ENCODE peak calls at places on chromosome 9, in six cellular contexts. One of them, this sample, is unnamed.

GRCh38 chr9:124220551-124221451 is 36.9 kb upstream of the NEK6 start:
- DNase-seq in sigmoid colon: peak
- DNase-seq in A549: peak
- DNase-seq in K562: no peak
- DNase-seq in stomach: peak
- DNase-seq in ovary: no peak
- DNase-seq in this sample: peak

GRCh38 chr9:91740713-91741112 is 209.3 kb downstream of the ROR2 start:
- DNase-seq in ovary: peak
- DNase-seq in sigmoid colon: peak
- DNase-seq in A549: peak
- DNase-seq in K562: no peak
- DNase-seq in stomach: no peak
- DNase-seq in this sample: peak

GRCh38 chr9:130020618-130021017 is 22.4 kb downstream of the FNBP1 start:
- DNase-seq in stomach: no peak
- DNase-seq in A549: no peak
- DNase-seq in sigmoid colon: no peak
- DNase-seq in K562: no peak
- DNase-seq in ovary: no peak
- DNase-seq in this sample: no peak

GRCh38 chr9:119283118-119283794 is 86.0 kb downstream of the BRINP1 start:
- DNase-seq in K562: no peak
- DNase-seq in sigmoid colon: no peak
- DNase-seq in ovary: no peak
- DNase-seq in A549: no peak
- DNase-seq in stomach: no peak
- DNase-seq in this sample: no peak

GRCh38 chr9:81826541-81826906 is 101.7 kb upstream of the SPATA31D4 start:
- DNase-seq in K562: no peak
- DNase-seq in sigmoid colon: peak
- DNase-seq in A549: no peak
- DNase-seq in ovary: no peak
- DNase-seq in stomach: no peak
- DNase-seq in this sample: no peak

GRCh38 chr9:129617167-129617566 is 3.7 kb downstream of the C9orf50 start:
- DNase-seq in ovary: no peak
- DNase-seq in K562: peak
- DNase-seq in stomach: no peak
- DNase-seq in A549: peak
- DNase-seq in sigmoid colon: no peak
- DNase-seq in this sample: no peak

GRCh38 chr9:99326112-99326916 is 104.2 kb downstream of the SEC61B start:
- DNase-seq in K562: no peak
- DNase-seq in stomach: no peak
- DNase-seq in sigmoid colon: no peak
- DNase-seq in A549: peak
- DNase-seq in ovary: no peak
- DNase-seq in this sample: no peak

GRCh38 chr9:98328770-98329169 is 73.3 kb upstream of the TBC1D2 start:
- DNase-seq in A549: no peak
- DNase-seq in stomach: no peak
- DNase-seq in sigmoid colon: no peak
- DNase-seq in K562: no peak
- DNase-seq in ovary: no peak
- DNase-seq in this sample: no peak

GRCh38 chr9:29691758-29692407 is 2118.6 kb upstream of the C9orf72 start:
- DNase-seq in ovary: no peak
- DNase-seq in K562: no peak
- DNase-seq in A549: peak
- DNase-seq in sigmoid colon: no peak
- DNase-seq in stomach: no peak
- DNase-seq in this sample: no peak

GRCh38 chr9:68981825-68982224 is 32.1 kb downstream of the PRKACG start:
- DNase-seq in sigmoid colon: no peak
- DNase-seq in K562: no peak
- DNase-seq in stomach: no peak
- DNase-seq in ovary: no peak
- DNase-seq in A549: no peak
- DNase-seq in this sample: peak

GRCh38 chr9:122223435-122223834 is 5.3 kb downstream of the LHX6 start:
- DNase-seq in ovary: no peak
- DNase-seq in sigmoid colon: no peak
- DNase-seq in A549: no peak
- DNase-seq in stomach: no peak
- DNase-seq in K562: no peak
- DNase-seq in this sample: no peak

GRCh38 chr9:136119259-136120118 is 814 bp upstream of the TMEM250 start:
- DNase-seq in sigmoid colon: no peak
- DNase-seq in A549: peak
- DNase-seq in stomach: no peak
- DNase-seq in ovary: peak
- DNase-seq in K562: peak
- DNase-seq in this sample: peak

GRCh38 chr9:12698293-12698692 is 5.1 kb downstream of the TYRP1 start:
- DNase-seq in A549: no peak
- DNase-seq in ovary: no peak
- DNase-seq in K562: no peak
- DNase-seq in stomach: no peak
- DNase-seq in sigmoid colon: no peak
- DNase-seq in this sample: no peak

GRCh38 chr9:93365427-93366118 is 85.9 kb upstream of the FAM120A start:
- DNase-seq in sigmoid colon: no peak
- DNase-seq in ovary: no peak
- DNase-seq in A549: no peak
- DNase-seq in K562: no peak
- DNase-seq in stomach: no peak
- DNase-seq in this sample: no peak

GRCh38 chr9:115551396-115551795 is 433.4 kb upstream of the TNC start:
- DNase-seq in A549: no peak
- DNase-seq in ovary: no peak
- DNase-seq in K562: no peak
- DNase-seq in sigmoid colon: no peak
- DNase-seq in stomach: no peak
- DNase-seq in this sample: no peak

GRCh38 chr9:136648746-136649145 is 14.0 kb upstream of the EGFL7 start:
- DNase-seq in ovary: no peak
- DNase-seq in K562: no peak
- DNase-seq in sigmoid colon: no peak
- DNase-seq in stomach: no peak
- DNase-seq in A549: no peak
- DNase-seq in this sample: no peak

GRCh38 chr9:122119166-122119521 is 26.0 kb upstream of the TTLL11 start:
- DNase-seq in stomach: no peak
- DNase-seq in sigmoid colon: no peak
- DNase-seq in A549: no peak
- DNase-seq in ovary: no peak
- DNase-seq in K562: no peak
- DNase-seq in this sample: no peak

GRCh38 chr9:110049699-110050450 is 158.1 kb downstream of the C9orf152 start:
- DNase-seq in K562: no peak
- DNase-seq in stomach: peak
- DNase-seq in ovary: no peak
- DNase-seq in sigmoid colon: peak
- DNase-seq in A549: no peak
- DNase-seq in this sample: peak

GRCh38 chr9:21294325-21294724 is 10.8 kb downstream of the IFNA5 start:
- DNase-seq in A549: peak
- DNase-seq in K562: no peak
- DNase-seq in sigmoid colon: no peak
- DNase-seq in ovary: no peak
- DNase-seq in stomach: no peak
- DNase-seq in this sample: no peak

GRCh38 chr9:133127340-133127981 is 6.4 kb upstream of the RALGDS start:
- DNase-seq in ovary: peak
- DNase-seq in A549: no peak
- DNase-seq in K562: no peak
- DNase-seq in stomach: peak
- DNase-seq in sigmoid colon: peak
- DNase-seq in this sample: peak

GRCh38 chr9:99057665-99058625 is 47.0 kb upstream of the TGFBR1 start:
- DNase-seq in K562: peak
- DNase-seq in stomach: peak
- DNase-seq in A549: no peak
- DNase-seq in sigmoid colon: no peak
- DNase-seq in ovary: no peak
- DNase-seq in this sample: peak

DNA sequence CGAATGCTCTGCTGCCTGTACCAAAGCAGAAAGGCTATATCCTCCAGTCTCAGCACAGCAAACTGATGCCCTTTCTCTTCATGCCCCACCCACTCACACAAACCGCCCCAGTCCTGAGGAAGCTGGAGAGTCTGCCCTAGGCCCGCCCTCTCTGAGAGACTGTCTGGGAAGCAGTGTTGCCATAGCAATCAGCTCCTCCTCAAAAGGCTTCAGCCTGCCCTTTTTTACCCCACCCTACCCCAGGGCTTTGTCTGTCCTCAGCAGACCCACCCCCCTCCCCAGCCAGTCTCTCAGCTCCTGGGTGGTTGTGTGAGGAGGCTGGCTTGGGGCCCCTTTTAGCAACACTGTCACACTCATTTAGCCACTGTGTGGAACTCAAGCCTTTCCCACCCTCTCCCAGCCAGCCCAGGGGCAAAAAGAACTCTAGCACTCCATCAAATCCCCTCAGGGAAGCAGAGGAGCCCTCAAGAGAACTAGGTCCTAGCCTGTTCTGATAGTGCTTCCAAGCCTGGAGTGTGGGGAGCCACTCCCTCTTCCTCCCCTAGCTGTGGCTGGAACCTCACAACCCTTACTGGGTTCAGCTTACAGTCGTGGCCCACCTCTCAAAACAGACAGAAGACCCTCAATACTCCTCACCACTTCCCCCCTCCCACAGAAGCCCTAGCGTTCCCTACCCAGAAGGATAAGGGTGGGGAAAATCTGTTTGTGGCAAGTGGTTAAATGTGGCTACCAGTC is 1.4 kb downstream of the ATOSB start:
- DNase-seq in ovary: peak
- DNase-seq in A549: peak
- DNase-seq in K562: peak
- DNase-seq in sigmoid colon: peak
- DNase-seq in stomach: peak
- DNase-seq in this sample: peak
- TF ChIP-seq EP300 in ovary: no peak
- TF ChIP-seq EP300 in A549: no peak
- TF ChIP-seq EP300 in K562: no peak
- TF ChIP-seq EP300 in sigmoid colon: no peak
- TF ChIP-seq EP300 in stomach: no peak
- TF ChIP-seq EP300 in this sample: no peak

DNA sequence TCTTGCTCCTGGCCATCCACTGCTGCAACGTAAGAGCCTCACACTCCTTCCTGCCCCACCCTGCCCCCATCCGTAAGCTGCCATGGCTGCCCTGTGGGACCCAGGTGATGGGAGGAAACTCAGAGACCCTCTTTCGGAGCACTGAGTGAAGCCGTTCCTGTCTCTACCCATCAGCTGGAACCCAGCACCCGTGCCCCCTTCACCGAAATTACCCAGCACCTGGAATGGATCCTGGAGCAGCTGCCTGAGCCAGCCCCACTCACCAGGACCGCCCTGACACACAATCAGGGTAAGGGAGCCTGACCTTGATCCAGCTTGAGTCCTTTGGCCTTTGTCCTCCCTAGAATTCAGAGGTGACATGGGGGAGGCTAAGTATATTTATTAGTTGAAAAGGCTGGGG is 3.2 kb downstream of the TESK1 start:
- DNase-seq in A549: no peak
- DNase-seq in sigmoid colon: no peak
- DNase-seq in stomach: no peak
- DNase-seq in ovary: no peak
- DNase-seq in K562: no peak
- DNase-seq in this sample: no peak
- TF ChIP-seq POLR2A in A549: no peak
- TF ChIP-seq POLR2A in sigmoid colon: no peak
- TF ChIP-seq POLR2A in stomach: no peak
- TF ChIP-seq POLR2A in ovary: no peak
- TF ChIP-seq POLR2A in K562: no peak
- TF ChIP-seq POLR2A in this sample: no peak

DNA sequence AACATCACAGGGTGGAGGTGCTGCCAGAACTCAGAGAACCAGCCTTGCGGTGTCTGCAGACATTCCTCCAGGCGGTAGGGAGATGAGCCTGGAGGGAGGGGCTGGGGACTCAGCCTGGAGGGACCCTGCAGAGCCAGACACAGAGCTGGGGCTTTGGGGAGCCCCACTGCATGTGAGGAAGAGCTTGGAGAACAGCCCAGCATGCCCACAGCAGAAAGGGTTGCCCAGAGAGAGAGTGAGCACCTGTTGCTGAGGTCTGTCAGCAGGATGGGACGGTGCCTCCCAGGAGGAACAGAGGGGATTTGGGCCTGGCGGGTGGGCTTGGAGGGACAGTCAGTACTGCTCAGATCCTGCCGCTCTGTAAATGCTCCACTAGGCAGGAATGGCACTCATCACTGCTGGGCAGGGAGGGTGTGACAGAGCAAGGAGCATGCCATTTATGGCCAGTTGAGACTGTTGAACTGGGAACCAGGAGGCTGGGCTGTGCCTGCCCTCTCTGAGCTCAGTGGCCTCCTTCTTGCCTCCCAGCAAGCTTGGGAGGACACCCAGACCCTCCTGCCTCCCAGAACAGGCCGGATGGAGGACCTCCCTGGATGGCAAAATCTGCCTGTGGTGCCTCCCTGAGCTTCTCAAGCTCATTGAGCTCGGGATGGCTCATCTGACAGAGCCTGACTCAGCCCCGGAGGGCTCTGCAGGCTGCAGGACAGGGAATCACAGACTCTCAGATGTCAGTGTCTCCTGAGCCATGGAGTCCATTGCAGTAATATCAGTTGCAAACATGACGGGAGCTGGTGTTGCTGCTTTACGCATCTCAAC is 828 bp upstream of the HRCT1 start:
- DNase-seq in K562: no peak
- DNase-seq in A549: peak
- DNase-seq in stomach: no peak
- DNase-seq in sigmoid colon: no peak
- DNase-seq in ovary: no peak
- DNase-seq in this sample: peak
- H3K4me3 ChIP-seq in K562: no peak
- H3K4me3 ChIP-seq in A549: no peak
- H3K4me3 ChIP-seq in stomach: no peak
- H3K4me3 ChIP-seq in sigmoid colon: no peak
- H3K4me3 ChIP-seq in ovary: no peak
- H3K4me3 ChIP-seq in this sample: no peak

GRCh38 chr9:83956288-83957028 is 23.6 kb downstream of the HNRNPK start:
- DNase-seq in A549: peak
- DNase-seq in K562: peak
- DNase-seq in ovary: peak
- DNase-seq in sigmoid colon: peak
- DNase-seq in stomach: peak
- DNase-seq in this sample: peak

GRCh38 chr9:83960991-83961390 is 19.0 kb downstream of the HNRNPK start:
- DNase-seq in sigmoid colon: no peak
- DNase-seq in A549: no peak
- DNase-seq in stomach: no peak
- DNase-seq in K562: no peak
- DNase-seq in ovary: no peak
- DNase-seq in this sample: no peak

GRCh38 chr9:83957029-83957513 is 22.9 kb downstream of the HNRNPK start:
- DNase-seq in K562: no peak
- DNase-seq in ovary: no peak
- DNase-seq in stomach: no peak
- DNase-seq in sigmoid colon: no peak
- DNase-seq in A549: no peak
- DNase-seq in this sample: peak

GRCh38 chr9:83962165-83962564 is 17.9 kb downstream of the HNRNPK start:
- DNase-seq in K562: no peak
- DNase-seq in sigmoid colon: no peak
- DNase-seq in A549: peak
- DNase-seq in ovary: no peak
- DNase-seq in stomach: no peak
- DNase-seq in this sample: no peak

GRCh38 chr9:83959061-83959460 is 21.0 kb downstream of the HNRNPK start:
- DNase-seq in sigmoid colon: no peak
- DNase-seq in ovary: no peak
- DNase-seq in K562: no peak
- DNase-seq in A549: peak
- DNase-seq in stomach: no peak
- DNase-seq in this sample: no peak
- TF ChIP-seq EP300 in sigmoid colon: no peak
- TF ChIP-seq EP300 in ovary: no peak
- TF ChIP-seq EP300 in K562: no peak
- TF ChIP-seq EP300 in A549: no peak
- TF ChIP-seq EP300 in stomach: no peak
- TF ChIP-seq EP300 in this sample: no peak